ENCODE peak calls at places on chromosome 10, in five cellular contexts. W is stomach; S is CD4-positive, alpha-beta T cell; J is GM20000; B is sigmoid colon. X is an unnamed sample.

GRCh38 chr10:71077143-71077581 is 135.2 kb upstream of the UNC5B start:
- DNase-seq in S (no peak), J (no peak), W (peak), B (peak), X (peak)

GRCh38 chr10:90798482-90798881 is 59.4 kb downstream of the HTR7 start:
- DNase-seq in B (no peak), J (no peak), W (no peak), S (no peak), X (no peak)

GRCh38 chr10:93357680-93358079 is 124.5 kb downstream of the MYOF start:
- DNase-seq in S (no peak), B (no peak), W (no peak), J (peak), X (no peak)

GRCh38 chr10:71765176-71765906 is 8.0 kb downstream of the VSIR start:
- DNase-seq in W (no peak), B (peak), J (no peak), S (no peak), X (no peak)

GRCh38 chr10:72321248-72322029 is 33.3 kb downstream of the DNAJB12 start:
- DNase-seq in S (no peak), W (no peak), J (no peak), B (no peak), X (no peak)

GRCh38 chr10:34437897-34438296 is 377.2 kb downstream of the PARD3 start:
- DNase-seq in J (no peak), W (no peak), B (no peak), S (no peak), X (no peak)

GRCh38 chr10:20811131-20811530 is 86.0 kb downstream of the NEBL start:
- DNase-seq in J (no peak), B (no peak), S (no peak), W (no peak), X (no peak)

GRCh38 chr10:44662002-44662401 is 249.1 kb upstream of the TMEM72 start:
- DNase-seq in B (no peak), S (no peak), J (no peak), W (no peak), X (no peak)

GRCh38 chr10:677750-678661 is 11.5 kb downstream of the DIP2C start:
- DNase-seq in B (no peak), J (peak), W (no peak), S (no peak), X (no peak)

GRCh38 chr10:114506874-114507385 is 102.6 kb upstream of the AFAP1L2 start:
- DNase-seq in S (no peak), J (no peak), B (no peak), W (no peak), X (no peak)

GRCh38 chr10:22712959-22713852 is 1.2 kb downstream of the PIP4K2A start:
- DNase-seq in S (peak), J (peak), W (peak), B (no peak), X (no peak)

GRCh38 chr10:132691711-132692153 is 94.2 kb downstream of the NKX6-2 start:
- DNase-seq in J (no peak), W (no peak), B (peak), S (no peak), X (no peak)

GRCh38 chr10:126104767-126105166 is 208.4 kb downstream of the FANK1 start:
- DNase-seq in J (no peak), B (no peak), S (no peak), W (no peak), X (no peak)

GRCh38 chr10:113473851-113474250 is 79.0 kb upstream of the HABP2 start:
- DNase-seq in B (no peak), S (no peak), W (no peak), J (no peak), X (peak)

GRCh38 chr10:13928362-13928921 is 341.7 kb downstream of the PRPF18 start:
- DNase-seq in W (no peak), B (no peak), J (no peak), S (no peak), X (no peak)

GRCh38 chr10:99709480-99710229 is 22.3 kb downstream of the COX15 start:
- DNase-seq in S (no peak), J (peak), W (no peak), B (no peak), X (no peak)

GRCh38 chr10:76647276-76647675 is 990.3 kb downstream of the KCNMA1 start:
- DNase-seq in J (no peak), W (no peak), B (no peak), S (no peak), X (no peak)

DNA sequence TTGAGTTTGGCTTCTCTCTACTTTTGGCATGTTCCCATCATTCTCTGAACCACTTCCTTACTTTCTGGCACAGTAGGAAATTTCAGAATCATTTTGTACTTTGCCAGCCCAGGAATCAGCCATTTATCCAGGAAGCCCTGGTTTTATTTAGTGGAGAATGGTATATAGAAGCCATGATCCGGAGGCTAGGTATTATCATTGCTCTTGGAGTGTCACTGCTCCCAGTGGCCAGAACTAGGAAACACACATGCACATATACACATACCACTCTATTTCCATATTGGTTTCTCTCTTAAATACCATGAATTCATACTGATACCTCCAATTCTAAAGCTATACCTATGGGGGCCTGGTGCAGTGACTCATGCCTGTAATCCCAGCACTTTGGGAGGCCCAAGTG is 36.3 kb downstream of the SUFU start:
- DNase-seq in S (no peak), B (no peak), J (peak), W (no peak), X (no peak)
- TF ChIP-seq CTCF in S (no peak), B (no peak), J (no peak), W (no peak), X (peak)

GRCh38 chr10:118760265-118760664 is 5.5 kb upstream of the CACUL1 start:
- DNase-seq in S (peak), J (no peak), B (no peak), W (no peak), X (peak)
- TF ChIP-seq CTCF in S (no peak), J (no peak), B (no peak), W (no peak), X (no peak)

DNA sequence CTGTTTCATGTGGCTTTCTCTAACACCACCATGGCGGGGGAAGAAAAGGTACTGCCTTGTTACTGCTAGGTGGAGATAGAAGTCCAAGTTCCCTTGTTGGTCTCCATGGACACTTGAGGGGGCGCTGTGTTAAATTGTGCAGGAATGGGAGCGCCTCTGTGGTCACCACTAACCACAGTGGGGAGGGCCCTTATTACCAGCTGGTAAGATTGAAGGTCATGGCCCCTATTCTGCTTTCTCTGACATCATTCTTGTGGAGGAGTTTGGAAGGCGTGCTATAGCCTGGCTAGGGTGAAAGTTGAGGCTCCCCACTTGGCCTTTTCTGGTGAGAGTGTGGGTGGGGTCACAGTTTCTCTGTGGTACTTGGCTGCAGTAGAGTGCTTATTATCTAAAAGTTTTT is 14.9 kb upstream of the MXI1 start:
- DNase-seq in B (no peak), J (peak), S (no peak), W (no peak), X (peak)
- TF ChIP-seq CTCF in B (no peak), J (no peak), S (no peak), W (no peak), X (no peak)

GRCh38 chr10:28302668-28303488 is at the start of gene MPP7:
- DNase-seq in J (peak), W (peak), B (peak), S (peak), X (peak)
- TF ChIP-seq CTCF in J (peak), W (peak), B (no peak), S (peak), X (peak)

GRCh38 chr10:129658673-129659072 is 191.6 kb downstream of the MGMT start:
- DNase-seq in W (no peak), J (peak), B (no peak), S (no peak), X (no peak)
- TF ChIP-seq CTCF in W (no peak), J (peak), B (no peak), S (no peak), X (peak)

X was measured in osteocyte.